ENCODE peak calls at places on chromosomes 6 and 20, in ten cellular contexts. X is tibial artery, P is left ventricle myocardium inferior, N is SK-N-SH, U is IMR-90, Z is body of pancreas, G is spleen, F is HCT116, O is cardiac muscle cell, S is ovary. V is an unnamed sample. For H3K27me3, the result is how much of the 10 kb centered on the place peaks cover.

GRCh38 chr6:27096834-27097511 is 150.5 kb upstream of the PRSS16 start:
- DNase-seq in X (no peak), P (no peak), N (peak), U (peak), Z (peak), G (no peak), F (peak), O (peak), S (peak), V (no peak)

GRCh38 chr6:156954191-156954590 is 177.0 kb downstream of the ARID1B start:
- DNase-seq in X (no peak), P (no peak), N (no peak), U (peak), Z (no peak), G (no peak), F (no peak), O (no peak), S (no peak), V (no peak)

GRCh38 chr6:82976179-82976578 is 89.5 kb downstream of the UBE3D start:
- DNase-seq in X (no peak), P (no peak), N (no peak), U (no peak), Z (no peak), G (no peak), F (no peak), O (no peak), S (no peak), V (no peak)

GRCh38 chr6:132715204-132715603 is 1.3 kb upstream of the VNN1 start:
- DNase-seq in X (peak), P (no peak), N (peak), U (peak), Z (peak), G (no peak), F (peak), O (peak), S (no peak), V (no peak)

GRCh38 chr6:142355481-142356174 is 53.8 kb downstream of the ADGRG6 start:
- DNase-seq in X (no peak), P (no peak), N (no peak), U (no peak), Z (no peak), G (no peak), F (no peak), O (no peak), S (no peak), V (no peak)

GRCh38 chr6:30684386-30685156 is 1.9 kb downstream of the PPP1R18 start:
- DNase-seq in X (peak), P (peak), N (peak), U (peak), Z (no peak), G (peak), F (no peak), O (no peak), S (no peak), V (peak)

GRCh38 chr6:67854098-67854497 is 781.0 kb upstream of the ADGRB3 start:
- DNase-seq in X (no peak), P (no peak), N (no peak), U (no peak), Z (no peak), G (no peak), F (no peak), O (no peak), S (no peak), V (no peak)

GRCh38 chr20:50267866-50268219 is 77.2 kb downstream of the CEBPB start:
- DNase-seq in X (no peak), P (no peak), N (no peak), U (no peak), Z (no peak), G (no peak), F (no peak), O (no peak), S (no peak), V (no peak)

GRCh38 chr6:27287751-27288135 is 24.3 kb downstream of the POM121L2 start:
- DNase-seq in X (no peak), P (no peak), N (no peak), U (no peak), Z (no peak), G (no peak), F (no peak), O (no peak), S (no peak), V (no peak)

GRCh38 chr6:169950558-169950957 is 199.1 kb downstream of the ERMARD start:
- DNase-seq in X (no peak), P (no peak), N (no peak), U (no peak), Z (peak), G (no peak), F (peak), O (no peak), S (no peak), V (no peak)

GRCh38 chr6:14546036-14546435 is 428.5 kb downstream of the CD83 start:
- DNase-seq in X (no peak), P (no peak), N (no peak), U (no peak), Z (no peak), G (no peak), F (no peak), O (no peak), S (no peak), V (no peak)

GRCh38 chr6:111623046-111623718 is 17.5 kb upstream of the TRAF3IP2 start:
- DNase-seq in X (no peak), P (no peak), N (no peak), U (no peak), Z (no peak), G (no peak), F (no peak), O (no peak), S (no peak), V (peak)

GRCh38 chr6:3523288-3523670 is 66.4 kb upstream of the SLC22A23 start:
- DNase-seq in X (no peak), P (no peak), N (no peak), U (peak), Z (no peak), G (no peak), F (no peak), O (no peak), S (no peak), V (no peak)

GRCh38 chr20:42708261-42708660 is 481.4 kb downstream of the PTPRT start:
- DNase-seq in X (no peak), P (no peak), N (no peak), U (no peak), Z (no peak), G (no peak), F (no peak), O (no peak), S (no peak), V (no peak)

GRCh38 chr6:130182466-130182865 is 40.3 kb downstream of the SAMD3 start:
- DNase-seq in X (no peak), P (no peak), N (no peak), U (no peak), Z (no peak), G (no peak), F (no peak), O (no peak), S (no peak), V (no peak)

GRCh38 chr6:121612916-121613315 is 177.5 kb downstream of the GJA1 start:
- DNase-seq in X (no peak), P (no peak), N (no peak), U (no peak), Z (no peak), G (no peak), F (no peak), O (no peak), S (no peak), V (no peak)

GRCh38 chr20:32707691-32708581 is 34.2 kb upstream of the C20orf203 start:
- DNase-seq in X (no peak), P (no peak), N (no peak), U (peak), Z (no peak), G (no peak), F (no peak), O (no peak), S (no peak), V (no peak)

GRCh38 chr20:50533061-50533460 is 22.9 kb downstream of the PTPN1 start:
- DNase-seq in X (no peak), P (no peak), N (no peak), U (peak), Z (no peak), G (no peak), F (no peak), O (no peak), S (no peak), V (no peak)

GRCh38 chr6:20877008-20877937 is 343.0 kb downstream of the CDKAL1 start:
- DNase-seq in X (peak), P (no peak), N (no peak), U (peak), Z (peak), G (no peak), F (peak), O (no peak), S (peak), V (peak)

GRCh38 chr20:53177687-53178086 is 205.5 kb downstream of the TSHZ2 start:
- DNase-seq in X (no peak), P (no peak), N (no peak), U (no peak), Z (no peak), G (no peak), F (no peak), O (no peak), S (no peak), V (no peak)

GRCh38 chr6:15642276-15642675 is 20.6 kb downstream of the DTNBP1 start:
- DNase-seq in X (no peak), P (no peak), N (no peak), U (no peak), Z (no peak), G (no peak), F (no peak), O (no peak), S (no peak), V (no peak)

GRCh38 chr6:92777146-92777740 is 642.1 kb downstream of the EPHA7 start:
- DNase-seq in X (no peak), P (no peak), N (no peak), U (peak), Z (no peak), G (no peak), F (no peak), O (peak), S (no peak), V (no peak)

GRCh38 chr6:38353310-38354032 is 286.3 kb downstream of the BTBD9 start:
- DNase-seq in X (no peak), P (no peak), N (no peak), U (no peak), Z (no peak), G (no peak), F (no peak), O (no peak), S (no peak), V (no peak)

GRCh38 chr6:16403831-16404230 is 165.4 kb downstream of the GMPR start:
- DNase-seq in X (no peak), P (no peak), N (no peak), U (peak), Z (no peak), G (no peak), F (no peak), O (no peak), S (no peak), V (no peak)

GRCh38 chr6:42745083-42745637 is 743 bp downstream of the TBCC start:
- DNase-seq in X (no peak), P (no peak), N (peak), U (peak), Z (peak), G (peak), F (no peak), O (peak), S (peak), V (peak)

GRCh38 chr6:33848498-33848897 is 44.7 kb upstream of the MLN start:
- DNase-seq in X (no peak), P (no peak), N (no peak), U (no peak), Z (no peak), G (no peak), F (no peak), O (no peak), S (no peak), V (no peak)

GRCh38 chr20:57231951-57232428 is 34.5 kb downstream of the BMP7 start:
- DNase-seq in X (no peak), P (no peak), N (no peak), U (no peak), Z (no peak), G (no peak), F (no peak), O (no peak), S (no peak), V (no peak)

GRCh38 chr6:36196049-36196879 is at the start of gene BRPF3:
- DNase-seq in X (peak), P (peak), N (peak), U (peak), Z (peak), G (peak), F (no peak), O (peak), S (peak), V (peak)

GRCh38 chr20:23050847-23051627 is 1.6 kb upstream of the THBD start:
- DNase-seq in X (peak), P (peak), N (no peak), U (peak), Z (peak), G (peak), F (peak), O (peak), S (peak), V (peak)

GRCh38 chr20:20365593-20365992 is 2.3 kb upstream of the INSM1 start:
- DNase-seq in X (no peak), P (no peak), N (no peak), U (no peak), Z (no peak), G (no peak), F (no peak), O (no peak), S (no peak), V (no peak)

GRCh38 chr6:72560721-72561593 is 60.9 kb upstream of the KCNQ5 start:
- DNase-seq in X (no peak), P (no peak), N (peak), U (peak), Z (no peak), G (no peak), F (no peak), O (peak), S (no peak), V (no peak)
- TF ChIP-seq CTCF in X (no peak), P (no peak), N (peak), U (no peak), Z (no peak), G (no peak), F (peak), O (peak), S (no peak), V (no peak)

GRCh38 chr6:119035459-119035858 is 43.0 kb downstream of the FAM184A start:
- DNase-seq in X (no peak), P (no peak), N (no peak), U (no peak), Z (no peak), G (no peak), F (no peak), O (no peak), S (no peak), V (no peak)
- H3K27ac ChIP-seq in X (no peak), P (peak), N (no peak), U (no peak), Z (no peak), G (no peak), F (no peak), O (no peak), S (no peak), V (no peak)

GRCh38 chr6:150150458-150150820 is 7.6 kb downstream of the PPP1R14C start:
- DNase-seq in X (no peak), P (no peak), N (no peak), U (no peak), Z (no peak), G (no peak), F (no peak), O (no peak), S (no peak), V (no peak)

GRCh38 chr6:150146436-150146835 is 3.6 kb downstream of the PPP1R14C start:
- DNase-seq in X (no peak), P (no peak), N (no peak), U (no peak), Z (no peak), G (no peak), F (no peak), O (no peak), S (no peak), V (no peak)

GRCh38 chr6:150145830-150146229 is 3.0 kb downstream of the PPP1R14C start:
- DNase-seq in X (no peak), P (no peak), N (no peak), U (no peak), Z (no peak), G (no peak), F (no peak), O (no peak), S (no peak), V (no peak)

GRCh38 chr6:150150821-150151646 is 8.2 kb downstream of the PPP1R14C start:
- DNase-seq in X (no peak), P (no peak), N (no peak), U (no peak), Z (no peak), G (no peak), F (no peak), O (no peak), S (no peak), V (no peak)

DNA sequence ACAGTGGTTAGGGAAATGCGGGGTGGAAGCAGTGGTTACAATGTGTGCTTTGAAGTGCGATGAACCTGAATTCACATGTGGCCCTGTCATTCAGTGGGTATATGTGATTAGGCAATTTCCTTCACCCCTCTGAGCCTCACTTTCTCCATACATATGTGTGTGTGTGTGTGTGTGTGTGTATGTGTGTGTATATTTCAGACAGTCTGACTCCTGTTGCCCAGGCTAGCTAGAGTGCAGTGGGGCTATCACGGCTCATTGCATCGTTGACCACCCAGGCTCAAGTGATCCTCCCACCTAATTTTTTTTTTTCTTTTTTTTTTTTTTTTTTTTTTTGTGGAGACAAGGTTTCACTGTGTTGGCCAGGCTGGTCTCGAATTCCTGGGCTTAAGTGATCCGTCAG is 6.3 kb downstream of the PPP1R14C start:
- DNase-seq in X (no peak), P (no peak), N (no peak), U (no peak), Z (no peak), G (no peak), F (no peak), O (no peak), S (no peak), V (no peak)
- H3K27me3 ChIP-seq in X (under half), P (half or more), N (under half), U (under half), Z (under half), G (half or more), F (under half), O (under half), S (under half), V (under half)

GRCh38 chr6:12160350-12160749 is 129.8 kb upstream of the EDN1 start:
- DNase-seq in X (peak), P (no peak), N (no peak), U (peak), Z (no peak), G (no peak), F (no peak), O (no peak), S (no peak), V (no peak)

GRCh38 chr6:12163744-12164507 is 126.2 kb upstream of the EDN1 start:
- DNase-seq in X (no peak), P (no peak), N (no peak), U (no peak), Z (no peak), G (no peak), F (no peak), O (no peak), S (no peak), V (no peak)

GRCh38 chr6:12162203-12162602 is 128.0 kb upstream of the EDN1 start:
- DNase-seq in X (no peak), P (no peak), N (no peak), U (no peak), Z (no peak), G (no peak), F (no peak), O (no peak), S (no peak), V (no peak)

GRCh38 chr6:12163149-12163548 is 127.0 kb upstream of the EDN1 start:
- DNase-seq in X (no peak), P (no peak), N (no peak), U (no peak), Z (no peak), G (peak), F (no peak), O (no peak), S (no peak), V (no peak)

DNA sequence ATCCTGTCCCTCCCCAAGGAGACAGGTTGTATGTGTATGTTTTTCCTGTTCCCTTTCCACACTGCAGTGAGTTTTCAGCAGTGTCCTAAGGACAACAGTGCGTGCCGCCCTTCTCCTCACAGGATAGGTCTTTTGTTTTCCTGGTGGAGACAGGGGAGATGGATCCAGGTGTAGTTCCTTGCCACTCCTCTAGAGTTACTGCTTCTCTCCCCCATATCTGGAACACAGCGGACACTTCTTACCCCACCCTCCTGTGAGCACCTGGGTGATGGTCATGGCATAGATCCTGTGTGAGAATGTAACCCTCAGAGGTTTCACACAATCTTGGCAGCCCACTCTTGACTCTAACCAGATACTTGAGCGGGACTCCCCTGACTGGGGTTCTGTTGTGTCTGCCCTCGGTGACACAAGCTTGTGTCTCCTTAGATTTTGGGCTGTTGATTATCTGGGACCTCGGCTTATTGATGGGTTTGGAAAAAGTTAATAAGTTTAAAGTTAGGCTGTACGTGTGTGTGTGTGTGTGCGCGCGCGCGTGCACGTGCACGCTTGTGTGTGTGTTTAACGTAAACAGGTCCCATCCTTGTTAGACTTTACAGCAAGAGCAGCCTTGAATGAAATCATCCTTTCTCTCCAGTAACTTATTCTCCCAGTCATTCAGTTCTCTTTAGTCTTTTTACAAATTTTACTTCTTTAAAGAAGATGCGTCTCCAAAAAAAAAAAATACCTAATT is 131.3 kb upstream of the EDN1 start:
- DNase-seq in X (no peak), P (no peak), N (no peak), U (no peak), Z (no peak), G (no peak), F (no peak), O (no peak), S (no peak), V (no peak)
- TF ChIP-seq CTCF in X (no peak), P (no peak), N (no peak), U (no peak), Z (no peak), G (no peak), F (peak), O (no peak), S (no peak), V (no peak)

DNA sequence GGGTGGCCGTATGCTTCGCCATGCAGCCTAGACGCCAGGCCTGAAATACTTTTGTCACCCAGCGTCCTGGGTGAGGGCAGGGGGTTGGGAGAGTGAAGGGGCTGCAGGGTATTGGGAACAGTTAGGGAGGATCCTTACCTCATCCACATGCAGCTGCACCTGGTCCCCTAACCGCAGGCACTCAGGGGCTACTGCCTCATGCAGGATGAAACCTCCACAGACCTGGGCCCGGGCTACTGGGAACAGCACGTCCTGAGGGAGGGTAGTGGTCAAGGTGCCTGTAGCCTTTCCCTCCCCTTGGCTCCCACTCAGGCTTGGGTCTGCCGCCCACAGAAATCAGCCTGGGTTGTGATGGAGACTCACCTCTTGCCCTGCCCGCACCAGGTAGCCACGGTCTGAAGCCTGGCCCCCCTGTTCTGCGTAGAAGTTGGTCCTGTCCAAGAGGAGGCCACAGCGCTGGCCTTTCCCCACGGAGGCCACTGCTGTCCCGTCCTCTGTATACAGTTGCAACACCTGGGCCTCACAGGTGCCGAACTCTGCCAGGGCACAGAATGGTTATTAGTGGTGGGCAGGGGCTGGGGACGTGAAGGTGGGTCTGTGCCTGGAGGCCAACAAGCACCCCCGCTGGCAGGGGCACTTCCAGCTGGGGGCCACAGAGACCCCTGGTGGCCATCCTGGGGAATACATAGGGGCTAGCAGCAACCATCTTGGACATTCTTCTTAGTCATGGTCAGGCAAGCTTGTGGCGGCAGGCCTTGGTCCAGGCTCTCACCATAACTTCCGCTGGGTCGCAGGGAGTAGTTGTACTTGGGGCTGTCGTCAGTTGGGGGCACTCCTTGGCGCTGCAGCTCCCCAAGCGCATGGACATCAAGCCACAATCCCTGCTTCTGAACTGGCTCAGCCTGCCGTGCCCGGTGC is 8.6 kb downstream of the AARS2 start:
- DNase-seq in X (no peak), P (peak), N (peak), U (peak), Z (no peak), G (peak), F (peak), O (peak), S (no peak), V (no peak)
- H3K27ac ChIP-seq in X (no peak), P (no peak), N (no peak), U (no peak), Z (no peak), G (no peak), F (no peak), O (no peak), S (no peak), V (no peak)

GRCh38 chr6:98843274-98844243 is 9.2 kb downstream of the POU3F2 start:
- DNase-seq in X (no peak), P (no peak), N (no peak), U (no peak), Z (no peak), G (peak), F (no peak), O (peak), S (no peak), V (no peak)
- H3K27me3 ChIP-seq in X (half or more), P (half or more), N (under half), U (half or more), Z (under half), G (half or more), F (under half), O (half or more), S (under half), V (half or more)